ENCODE peak calls at places on chromosomes 12 and 14, in eight cellular contexts. F, I, Y, Q, U, G, J and E are unnamed samples.

GRCh38 chr12:132152411-132152821 is 8.2 kb downstream of the NOC4L start:
- DNase-seq in Q (no peak), G (peak; percentile 45), Y (no peak), J (no peak), U (no peak), F (no peak), I (no peak), E (no peak)

GRCh38 chr14:73662439-73663056 is 17.8 kb downstream of the DNAL1 start:
- DNase-seq in F (no peak), Y (peak; percentile 24), Q (no peak), J (peak; percentile 93), I (no peak), U (no peak), G (peak; percentile 52), E (peak; percentile 75)

GRCh38 chr14:72706485-72706884 is 187.4 kb downstream of the DPF3 start:
- DNase-seq in Y (no peak), Q (no peak), J (no peak), U (no peak), G (no peak), I (no peak), F (no peak), E (no peak)

GRCh38 chr12:49825360-49825970 is 2.7 kb downstream of the NCKAP5L start:
- DNase-seq in J (peak; percentile 87), U (no peak), Q (no peak), G (peak; percentile 72), I (peak; percentile 71), F (no peak), Y (no peak), E (peak; percentile 72)

GRCh38 chr14:75234173-75234855 is 44.3 kb upstream of the FOS start:
- DNase-seq in U (no peak), J (peak; percentile 92), Q (no peak), I (peak; percentile 49), Y (peak; percentile 48), F (no peak), G (no peak), E (no peak)

GRCh38 chr14:60720962-60721330 is 3.2 kb downstream of the SIX4 start:
- DNase-seq in Q (no peak), J (no peak), F (no peak), U (no peak), I (no peak), Y (no peak), G (no peak), E (no peak)

GRCh38 chr12:102916252-102917025 is 605 bp downstream of the PAH start:
- DNase-seq in Y (no peak), Q (no peak), G (no peak), J (no peak), U (no peak), I (no peak), F (no peak), E (no peak)

GRCh38 chr12:127926004-127926403 is 341.0 kb upstream of the TMEM132C start:
- DNase-seq in Q (peak; percentile 48), I (peak; percentile 32), G (no peak), J (peak; percentile 36), F (no peak), U (peak; percentile 26), Y (no peak), E (peak; percentile 86)

GRCh38 chr14:64701660-64702059 is 2.6 kb upstream of the PLEKHG3 start:
- DNase-seq in F (no peak), U (no peak), G (no peak), J (no peak), I (peak; percentile 3), Q (no peak), Y (no peak), E (peak; percentile 72)

GRCh38 chr14:31159682-31160296 is 47.8 kb downstream of the HECTD1 start:
- DNase-seq in G (no peak), U (no peak), I (no peak), F (no peak), J (peak; percentile 39), Q (no peak), Y (peak; percentile 24), E (no peak)

GRCh38 chr12:109523071-109523470 is 45.6 kb downstream of the UBE3B start:
- DNase-seq in U (no peak), G (no peak), Y (no peak), F (no peak), Q (no peak), I (peak; percentile 92), J (no peak), E (peak; percentile 43)

GRCh38 chr12:130710001-130710732 is 5.9 kb downstream of the RIMBP2 start:
- DNase-seq in J (no peak), F (no peak), I (no peak), G (no peak), Q (no peak), Y (no peak), U (no peak), E (peak; percentile 51)

GRCh38 chr14:61478971-61479473 is 157.6 kb downstream of the PRKCH start:
- DNase-seq in Y (no peak), Q (no peak), F (no peak), U (no peak), J (no peak), I (no peak), G (no peak), E (no peak)

GRCh38 chr14:35806006-35806907 is 2.8 kb downstream of the RALGAPA1 start:
- DNase-seq in F (no peak), I (no peak), Q (no peak), U (no peak), J (no peak), Y (no peak), G (no peak), E (no peak)

GRCh38 chr14:35810963-35811362 is 1.9 kb upstream of the RALGAPA1 start:
- DNase-seq in G (no peak), Y (no peak), Q (no peak), F (no peak), I (no peak), U (no peak), J (no peak), E (no peak)

GRCh38 chr14:35807131-35807961 is 1.7 kb downstream of the RALGAPA1 start:
- DNase-seq in U (no peak), G (no peak), J (no peak), I (no peak), F (no peak), Y (no peak), Q (no peak), E (no peak)

GRCh38 chr14:35808076-35808657 is 928 bp downstream of the RALGAPA1 start:
- DNase-seq in J (peak; percentile 15), F (no peak), G (no peak), U (no peak), Q (peak; percentile 32), Y (peak; percentile 84), I (no peak), E (peak; percentile 68)

DNA sequence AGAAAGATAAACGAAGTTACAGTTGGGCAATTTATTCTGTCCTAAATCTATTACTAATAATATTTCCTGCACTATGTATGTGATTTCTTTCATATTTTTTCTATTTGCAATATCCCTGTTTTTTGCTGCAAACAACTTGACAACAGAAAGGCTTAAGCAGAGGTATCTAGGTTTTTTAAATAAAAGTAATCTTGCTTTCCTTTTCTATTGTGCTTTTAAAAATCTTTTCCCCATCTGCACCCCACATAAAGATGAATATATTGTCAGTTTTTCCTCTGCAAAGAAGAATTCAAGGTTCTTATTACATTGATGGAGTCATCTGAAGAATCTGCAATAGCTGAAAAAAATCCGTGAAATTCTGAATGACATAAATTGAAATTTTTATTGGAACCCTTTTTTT is 502 bp upstream of the RALGAPA1 start:
- DNase-seq in U (no peak), Y (no peak), Q (no peak), I (no peak), G (no peak), F (no peak), J (no peak), E (no peak)
- H3K4me3 ChIP-seq in U (peak overlapping the region; percentile 83), Y (no peak overlapping the region), Q (no peak overlapping the region), I (peak overlapping the region; percentile 91), G (peak overlapping the region; percentile 71), F (peak overlapping the region; percentile 17), J (peak overlapping the region; percentile 95), E (no peak overlapping the region)

DNA sequence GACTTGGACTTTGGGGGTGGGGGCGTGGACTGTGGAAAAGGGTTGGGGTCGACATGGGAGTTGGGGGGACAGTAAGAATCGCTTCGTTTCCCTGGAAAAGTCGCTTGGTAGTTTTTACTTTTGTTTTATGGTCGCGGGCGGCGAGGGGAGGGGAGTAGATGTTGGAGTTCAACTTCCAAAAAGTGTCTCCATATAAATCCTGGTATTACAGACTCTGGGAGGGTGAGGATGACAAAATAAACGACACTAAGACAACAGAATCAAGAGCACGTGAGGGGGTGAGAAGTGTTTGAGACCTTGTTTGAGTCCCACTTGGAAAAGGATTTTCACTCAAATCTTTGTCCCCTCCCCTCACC is 650 bp upstream of the BCL11B start:
- DNase-seq in G (no peak), U (no peak), F (no peak), J (no peak), Q (no peak), Y (no peak), I (no peak), E (no peak)
- H3K27ac ChIP-seq in G (no peak overlapping the region), U (no peak overlapping the region), F (no peak overlapping the region), J (no peak overlapping the region), Q (no peak overlapping the region), Y (peak overlapping the region; percentile 85), I (no peak overlapping the region), E (no peak overlapping the region)

DNA sequence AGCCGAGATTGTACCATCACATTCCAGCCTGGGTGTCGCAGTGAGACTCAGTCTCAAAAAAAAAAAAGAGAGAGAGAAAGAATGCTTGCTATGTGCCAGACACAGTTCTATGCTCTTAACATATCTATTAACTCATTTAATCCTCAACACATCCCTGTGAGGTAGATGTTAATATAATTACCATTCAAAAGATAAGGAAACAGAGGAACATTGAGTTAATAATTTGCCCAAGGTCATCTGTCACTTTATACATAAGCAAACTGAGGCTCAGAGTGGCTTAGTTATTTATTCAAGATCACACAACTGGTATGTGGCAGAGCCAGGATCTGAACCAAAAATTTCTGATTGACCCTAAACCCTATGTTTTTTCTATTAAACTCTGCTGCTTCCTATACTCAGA is 116.1 kb upstream of the BCAT1 start:
- DNase-seq in Y (no peak), I (no peak), U (no peak), Q (no peak), F (no peak), J (no peak), G (no peak), E (no peak)
- H3K4me3 ChIP-seq in Y (no peak overlapping the region), I (no peak overlapping the region), U (no peak overlapping the region), Q (no peak overlapping the region), F (no peak overlapping the region), J (no peak overlapping the region), G (no peak overlapping the region), E (no peak overlapping the region)

GRCh38 chr14:38079268-38079667 is 128.4 kb upstream of the SSTR1 start:
- DNase-seq in I (no peak), Q (no peak), U (no peak), G (no peak), F (no peak), Y (no peak), J (peak; percentile 25), E (no peak)

GRCh38 chr14:38078393-38078792 is 129.3 kb upstream of the SSTR1 start:
- DNase-seq in I (no peak), Y (no peak), G (no peak), F (no peak), Q (no peak), J (no peak), U (no peak), E (no peak)

GRCh38 chr14:38074754-38075153 is 132.9 kb upstream of the SSTR1 start:
- DNase-seq in Q (no peak), U (no peak), I (no peak), Y (no peak), F (no peak), G (no peak), J (no peak), E (no peak)

GRCh38 chr14:38080696-38081095 is 127.0 kb upstream of the SSTR1 start:
- DNase-seq in Y (no peak), G (no peak), I (no peak), Q (no peak), F (no peak), U (no peak), J (no peak), E (no peak)

GRCh38 chr14:38079886-38080285 is 127.8 kb upstream of the SSTR1 start:
- DNase-seq in U (no peak), F (no peak), G (no peak), Q (no peak), Y (no peak), J (no peak), I (no peak), E (no peak)
- H3K27ac ChIP-seq in U (no peak overlapping the region), F (no peak overlapping the region), G (no peak overlapping the region), Q (no peak overlapping the region), Y (no peak overlapping the region), J (peak overlapping the region; percentile 64), I (no peak overlapping the region), E (no peak overlapping the region)